ENCODE peak calls at places on chromosomes 1 and 21, in six cellular contexts. L, O, B, Z, D and G are unnamed samples.

GRCh38 chr1:110756506-110756905 is 81.8 kb upstream of the KCNA3 start:
- DNase-seq in D (no peak), Z (no peak), L (no peak), B (no peak), O (no peak), G (no peak)

GRCh38 chr1:28021064-28021463 is 61.3 kb downstream of the XKR8 start:
- DNase-seq in L (peak), O (no peak), B (no peak), D (no peak), Z (no peak), G (no peak)

GRCh38 chr1:7098641-7099040 is 313.4 kb downstream of the CAMTA1 start:
- DNase-seq in B (no peak), L (no peak), O (no peak), D (no peak), Z (no peak), G (no peak)

GRCh38 chr1:169957884-169958283 is 64.2 kb upstream of the SCYL3 start:
- DNase-seq in B (no peak), D (no peak), Z (no peak), L (no peak), O (no peak), G (no peak)

GRCh38 chr1:184315254-184315653 is 71.6 kb upstream of the C1orf21 start:
- DNase-seq in L (no peak), B (no peak), Z (no peak), D (no peak), O (no peak), G (no peak)

GRCh38 chr21:18369115-18369514 is 34.5 kb downstream of the TMPRSS15 start:
- DNase-seq in O (no peak), L (peak), B (peak), Z (peak), D (peak), G (peak)

GRCh38 chr1:170471310-170471839 is 60.6 kb upstream of the GORAB start:
- DNase-seq in D (no peak), L (no peak), O (no peak), Z (no peak), B (no peak), G (no peak)

GRCh38 chr1:32035119-32035518 is 21.5 kb downstream of the KHDRBS1 start:
- DNase-seq in Z (no peak), B (no peak), O (no peak), L (no peak), D (no peak), G (no peak)

GRCh38 chr1:179807691-179808485 is 64.8 kb downstream of the FAM163A start:
- DNase-seq in O (no peak), Z (no peak), L (no peak), D (no peak), B (no peak), G (peak)

GRCh38 chr1:51119331-51119730 is 17.3 kb downstream of the C1orf185 start:
- DNase-seq in B (no peak), D (no peak), Z (no peak), O (no peak), L (no peak), G (no peak)

GRCh38 chr1:214801191-214801590 is 198.2 kb downstream of the CENPF start:
- DNase-seq in Z (no peak), B (no peak), D (no peak), L (no peak), O (no peak), G (no peak)
- H3K4me3 ChIP-seq in Z (no peak), B (no peak), D (no peak), L (no peak), O (no peak), G (no peak)

GRCh38 chr1:59506952-59507351 is 210.1 kb downstream of the FGGY start:
- DNase-seq in L (no peak), Z (no peak), B (peak), O (no peak), D (no peak), G (no peak)
- TF ChIP-seq EZH2phosphoT487 in L (no peak), Z (no peak), B (no peak), O (no peak), D (no peak), G (no peak)

GRCh38 chr1:73104749-73105148 is 822.4 kb upstream of the NEGR1 start:
- DNase-seq in D (no peak), L (no peak), O (no peak), B (no peak), Z (no peak), G (no peak)

GRCh38 chr1:73105755-73106154 is 823.4 kb upstream of the NEGR1 start:
- DNase-seq in D (no peak), L (no peak), O (no peak), B (no peak), Z (no peak), G (no peak)

GRCh38 chr1:73097917-73098316 is 815.6 kb upstream of the NEGR1 start:
- DNase-seq in L (peak), D (no peak), O (no peak), B (no peak), Z (no peak), G (no peak)

DNA sequence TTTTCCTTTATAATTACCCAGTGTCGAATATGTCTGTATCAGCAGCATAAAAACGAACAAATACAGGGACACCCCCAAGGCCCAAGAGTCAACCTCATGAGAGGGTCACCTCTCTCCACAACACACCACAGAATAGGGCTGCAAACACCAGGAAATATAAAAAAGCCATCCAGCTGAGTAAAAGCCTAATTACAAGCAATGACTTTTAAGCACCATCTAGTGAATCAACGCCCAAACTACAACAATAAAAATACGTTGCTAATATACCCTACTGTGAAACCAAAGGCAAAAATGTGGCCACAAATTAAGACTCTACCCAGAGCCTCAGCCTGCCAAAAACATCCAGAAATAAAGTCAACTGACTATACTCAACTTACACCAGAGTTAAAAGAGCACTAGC is 817.9 kb upstream of the NEGR1 start:
- DNase-seq in L (peak), D (no peak), Z (no peak), O (no peak), B (no peak), G (no peak)
- TF ChIP-seq CTCF in L (peak), D (no peak), Z (no peak), O (no peak), B (no peak), G (no peak)

DNA sequence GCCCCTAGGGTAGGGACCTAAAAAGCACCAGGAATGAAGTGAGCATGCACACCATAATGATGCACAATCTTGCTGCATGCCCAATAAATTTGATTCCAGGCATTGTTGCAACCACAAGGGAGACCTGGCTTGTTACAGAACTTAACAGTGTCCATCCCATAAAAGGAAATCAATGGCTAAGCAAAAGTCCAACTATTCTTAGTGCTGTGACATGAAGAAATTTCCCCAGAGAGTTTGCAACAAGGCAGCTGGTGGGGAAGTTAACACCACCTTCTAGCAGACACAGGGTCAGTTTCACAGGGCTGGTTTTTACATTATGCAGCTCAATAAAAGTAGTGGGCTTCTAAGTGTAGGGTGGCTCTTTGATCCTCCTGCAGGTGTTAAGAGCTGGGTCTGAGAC is 221.1 kb downstream of the KCNJ6 start:
- DNase-seq in B (no peak), L (no peak), D (no peak), Z (no peak), O (no peak), G (no peak)
- H3K4me3 ChIP-seq in B (no peak), L (no peak), D (no peak), Z (no peak), O (no peak), G (no peak)

DNA sequence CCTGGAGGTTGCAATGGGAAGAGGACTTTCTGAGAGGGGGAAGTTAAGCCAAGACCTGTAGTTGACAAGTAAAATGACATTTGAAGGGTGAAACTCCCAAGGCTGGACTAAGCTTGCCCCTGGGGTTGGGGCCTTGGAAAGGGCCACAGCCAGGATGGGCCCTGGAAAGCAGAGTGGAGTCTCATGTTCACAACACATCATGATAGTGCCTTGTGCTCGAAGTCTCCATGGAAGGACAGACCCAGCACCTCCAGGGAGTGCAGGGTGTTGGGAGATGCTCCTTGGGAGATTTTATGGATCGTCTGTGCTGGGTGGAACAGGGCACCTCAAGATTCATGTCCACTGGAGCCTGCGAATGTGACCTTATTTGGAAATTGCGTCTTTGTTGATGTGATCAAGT is 55.6 kb upstream of the ACTRT2 start:
- DNase-seq in B (no peak), Z (no peak), L (no peak), D (no peak), O (no peak), G (no peak)
- TF ChIP-seq EZH2phosphoT487 in B (no peak), Z (no peak), L (no peak), D (no peak), O (no peak), G (no peak)